ENCODE peak calls at places on chromosomes 3 and 15, in five cellular contexts. One of them, this sample, is unnamed.

GRCh38 chr3:171602072-171602471 is 141.9 kb upstream of the TNIK start:
- DNase-seq in mesenchymal stem cell: no peak
- DNase-seq in pancreas: no peak
- DNase-seq in HAP-1: no peak
- DNase-seq in cardiac muscle cell: no peak
- DNase-seq in this sample: no peak

GRCh38 chr3:87706176-87706575 is 352.6 kb downstream of the CGGBP1 start:
- DNase-seq in pancreas: no peak
- DNase-seq in cardiac muscle cell: no peak
- DNase-seq in mesenchymal stem cell: no peak
- DNase-seq in HAP-1: no peak
- DNase-seq in this sample: no peak

GRCh38 chr15:33293619-33294309 is 17.0 kb upstream of the RYR3 start:
- DNase-seq in mesenchymal stem cell: no peak
- DNase-seq in HAP-1: no peak
- DNase-seq in cardiac muscle cell: no peak
- DNase-seq in pancreas: no peak
- DNase-seq in this sample: no peak

GRCh38 chr3:126537730-126538281 is 13.9 kb downstream of the CHST13 start:
- DNase-seq in pancreas: no peak
- DNase-seq in HAP-1: no peak
- DNase-seq in mesenchymal stem cell: no peak
- DNase-seq in cardiac muscle cell: no peak
- DNase-seq in this sample: no peak

GRCh38 chr3:170469151-170470062 is 50.7 kb downstream of the CLDN11 start:
- DNase-seq in pancreas: no peak
- DNase-seq in mesenchymal stem cell: peak; percentile 37
- DNase-seq in HAP-1: no peak
- DNase-seq in cardiac muscle cell: peak; percentile 13
- DNase-seq in this sample: no peak

GRCh38 chr15:100180921-100181320 is 160.9 kb downstream of the ADAMTS17 start:
- DNase-seq in HAP-1: no peak
- DNase-seq in cardiac muscle cell: no peak
- DNase-seq in mesenchymal stem cell: no peak
- DNase-seq in pancreas: no peak
- DNase-seq in this sample: no peak

GRCh38 chr3:58082047-58082446 is 73.8 kb downstream of the FLNB start:
- DNase-seq in cardiac muscle cell: no peak
- DNase-seq in HAP-1: no peak
- DNase-seq in mesenchymal stem cell: peak; percentile 88
- DNase-seq in pancreas: no peak
- DNase-seq in this sample: no peak

GRCh38 chr15:72532991-72533601 is 59.0 kb downstream of the ARIH1 start:
- DNase-seq in mesenchymal stem cell: no peak
- DNase-seq in pancreas: no peak
- DNase-seq in cardiac muscle cell: no peak
- DNase-seq in HAP-1: peak; percentile 34
- DNase-seq in this sample: no peak

GRCh38 chr3:126891791-126892190 is 91.1 kb upstream of the PLXNA1 start:
- DNase-seq in HAP-1: no peak
- DNase-seq in cardiac muscle cell: no peak
- DNase-seq in mesenchymal stem cell: no peak
- DNase-seq in pancreas: no peak
- DNase-seq in this sample: no peak

GRCh38 chr15:89627256-89627970 is 27.9 kb downstream of the KIF7 start:
- DNase-seq in pancreas: no peak
- DNase-seq in cardiac muscle cell: no peak
- DNase-seq in HAP-1: no peak
- DNase-seq in mesenchymal stem cell: no peak
- DNase-seq in this sample: no peak

GRCh38 chr3:171239757-171240503 is 213.4 kb upstream of the SLC2A2 start:
- DNase-seq in pancreas: no peak
- DNase-seq in mesenchymal stem cell: no peak
- DNase-seq in HAP-1: peak; percentile 16
- DNase-seq in cardiac muscle cell: peak; percentile 9
- DNase-seq in this sample: no peak

GRCh38 chr3:31652296-31652695 is 119.6 kb downstream of the STT3B start:
- DNase-seq in HAP-1: no peak
- DNase-seq in pancreas: no peak
- DNase-seq in cardiac muscle cell: no peak
- DNase-seq in mesenchymal stem cell: no peak
- DNase-seq in this sample: no peak

GRCh38 chr15:52514482-52514881 is 14.2 kb downstream of the MYO5A start:
- DNase-seq in HAP-1: no peak
- DNase-seq in pancreas: no peak
- DNase-seq in mesenchymal stem cell: no peak
- DNase-seq in cardiac muscle cell: no peak
- DNase-seq in this sample: no peak

GRCh38 chr3:68033850-68034249 is 379.4 kb upstream of the SUCLG2 start:
- DNase-seq in cardiac muscle cell: no peak
- DNase-seq in mesenchymal stem cell: no peak
- DNase-seq in HAP-1: no peak
- DNase-seq in pancreas: no peak
- DNase-seq in this sample: no peak

GRCh38 chr15:101813803-101814534 is 2.0 kb downstream of the OR4F15 start:
- DNase-seq in HAP-1: no peak
- DNase-seq in cardiac muscle cell: no peak
- DNase-seq in mesenchymal stem cell: peak; percentile 84
- DNase-seq in pancreas: no peak
- DNase-seq in this sample: no peak

GRCh38 chr3:30426319-30426993 is 179.9 kb upstream of the TGFBR2 start:
- DNase-seq in HAP-1: no peak
- DNase-seq in pancreas: peak; percentile 17
- DNase-seq in mesenchymal stem cell: peak; percentile 31
- DNase-seq in cardiac muscle cell: peak; percentile 50
- DNase-seq in this sample: peak; percentile 63

GRCh38 chr15:45456212-45457106 is 66.1 kb downstream of the SLC30A4 start:
- DNase-seq in pancreas: peak; percentile 41
- DNase-seq in HAP-1: peak; percentile 37
- DNase-seq in mesenchymal stem cell: peak; percentile 99
- DNase-seq in cardiac muscle cell: no peak
- DNase-seq in this sample: no peak

GRCh38 chr15:77688270-77689058 is 55.8 kb upstream of the LINGO1 start:
- DNase-seq in cardiac muscle cell: no peak
- DNase-seq in HAP-1: no peak
- DNase-seq in pancreas: no peak
- DNase-seq in mesenchymal stem cell: no peak
- DNase-seq in this sample: no peak

DNA sequence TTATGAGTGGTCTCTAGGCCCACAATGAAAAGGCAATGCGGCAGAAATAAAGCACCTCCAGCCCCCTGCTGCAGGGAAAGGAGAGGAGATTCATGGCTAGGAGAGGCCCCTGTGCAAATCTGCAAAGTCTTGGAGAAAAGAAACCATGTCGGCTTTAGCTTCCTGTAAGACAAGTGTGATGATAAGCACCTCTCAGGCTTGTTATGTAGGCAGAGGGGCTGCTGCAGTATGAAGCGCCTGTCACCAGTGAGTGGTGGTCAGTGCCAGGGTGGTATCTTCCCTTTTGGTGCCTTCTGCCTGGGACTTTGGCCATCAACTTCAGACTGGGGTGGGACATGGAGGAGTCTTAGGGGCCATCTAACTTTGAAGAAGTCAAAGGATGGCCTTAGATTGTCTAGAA is 59.2 kb upstream of the ARHGEF3 start:
- DNase-seq in HAP-1: no peak
- DNase-seq in mesenchymal stem cell: no peak
- DNase-seq in pancreas: no peak
- DNase-seq in cardiac muscle cell: peak; percentile 9
- DNase-seq in this sample: no peak
- H3K4me3 ChIP-seq in HAP-1: no peak overlapping the region
- H3K4me3 ChIP-seq in mesenchymal stem cell: no peak overlapping the region
- H3K4me3 ChIP-seq in pancreas: no peak overlapping the region
- H3K4me3 ChIP-seq in cardiac muscle cell: no peak overlapping the region
- H3K4me3 ChIP-seq in this sample: no peak overlapping the region

DNA sequence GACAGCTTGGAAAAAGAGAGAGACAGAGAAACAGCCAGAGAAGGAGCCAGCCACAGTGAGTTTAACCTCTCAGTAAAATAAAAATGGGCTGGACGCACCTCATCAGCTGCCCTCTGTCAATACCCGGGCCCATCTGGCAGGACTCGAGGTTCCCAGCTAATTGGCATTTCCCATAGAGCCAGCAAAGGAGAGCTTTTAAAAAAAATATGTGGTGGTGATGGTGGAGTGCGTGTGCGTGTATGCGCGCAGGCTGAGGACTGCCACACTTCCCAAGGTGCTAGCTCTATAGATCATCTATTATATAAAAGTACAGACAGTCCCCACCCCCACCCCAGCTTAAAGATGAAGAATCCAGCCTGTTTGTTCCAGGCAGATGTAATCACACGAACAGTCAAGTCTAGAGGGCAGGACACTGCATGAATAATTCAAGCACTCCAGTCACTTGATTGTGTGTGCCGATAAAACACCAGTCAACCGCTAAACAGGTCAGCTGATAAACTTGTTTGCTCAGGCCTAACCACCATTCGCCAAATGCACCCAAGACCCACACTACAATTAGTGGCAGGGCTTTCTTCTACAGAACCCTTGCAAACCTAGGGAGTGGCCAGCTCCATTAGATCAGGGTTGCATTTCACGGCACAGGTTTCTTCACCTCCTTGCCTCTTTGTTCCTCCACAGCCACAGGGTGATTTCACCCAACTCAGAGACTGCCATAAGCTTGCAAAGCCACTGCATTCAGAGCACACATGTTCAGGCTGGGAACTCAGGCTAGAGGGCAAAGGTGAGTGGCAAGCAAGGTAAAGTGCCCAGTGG is 5.9 kb downstream of the TLE3 start:
- DNase-seq in HAP-1: peak; percentile 71
- DNase-seq in pancreas: no peak
- DNase-seq in mesenchymal stem cell: peak; percentile 65
- DNase-seq in cardiac muscle cell: no peak
- DNase-seq in this sample: no peak
- H3K4me1 ChIP-seq in HAP-1: peaks cover 46% of the 10 kb centered on the region
- H3K4me1 ChIP-seq in pancreas: peaks cover 29% of the 10 kb centered on the region
- H3K4me1 ChIP-seq in mesenchymal stem cell: peaks cover 14% of the 10 kb centered on the region
- H3K4me1 ChIP-seq in cardiac muscle cell: peaks cover 37% of the 10 kb centered on the region
- H3K4me1 ChIP-seq in this sample: peaks cover 65% of the 10 kb centered on the region

GRCh38 chr3:77096966-77097890 is 57.3 kb downstream of the ROBO2 start:
- DNase-seq in HAP-1: no peak
- DNase-seq in cardiac muscle cell: no peak
- DNase-seq in mesenchymal stem cell: no peak
- DNase-seq in pancreas: no peak
- DNase-seq in this sample: no peak

DNA sequence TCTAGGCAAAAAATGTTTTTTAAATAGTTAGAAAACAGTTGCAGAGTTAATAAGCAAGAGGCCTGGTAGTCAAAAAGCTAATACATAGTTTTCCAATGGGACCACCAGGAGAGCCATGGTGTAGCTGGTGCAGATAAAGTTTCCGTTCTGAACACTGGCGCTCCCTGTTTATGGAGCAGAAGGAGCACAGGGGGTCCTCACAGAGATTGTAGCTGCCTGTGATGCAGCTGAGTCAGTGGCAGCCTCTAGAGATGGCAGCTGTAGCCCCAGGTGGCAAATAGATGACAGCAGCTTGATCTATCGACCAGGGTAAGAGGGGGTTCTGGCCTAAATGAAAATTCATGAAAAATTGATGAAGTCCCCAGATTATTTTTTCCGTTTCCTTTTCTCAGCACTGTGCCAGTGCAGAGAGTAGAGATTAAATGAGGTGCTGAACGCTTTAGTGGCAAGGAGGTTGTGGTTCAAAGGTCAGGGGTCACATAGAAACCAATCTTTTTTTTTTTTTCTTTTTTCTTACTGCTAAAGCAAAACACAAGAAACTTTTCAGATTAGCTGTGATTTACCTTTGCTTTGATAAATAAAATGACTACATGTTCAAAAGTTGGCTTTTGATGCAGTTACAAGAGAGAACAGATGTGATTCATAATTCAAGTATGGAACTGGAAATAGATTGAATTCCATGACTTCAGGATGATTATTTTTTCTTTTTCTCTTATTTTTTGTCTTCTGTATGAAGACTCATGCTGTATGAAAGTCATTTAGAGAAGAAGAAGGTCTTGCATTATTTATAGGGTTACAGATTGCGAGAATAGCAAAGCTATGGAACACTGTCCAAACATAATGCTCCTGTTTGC is 63.2 kb downstream of the ROBO2 start:
- DNase-seq in pancreas: no peak
- DNase-seq in cardiac muscle cell: no peak
- DNase-seq in mesenchymal stem cell: no peak
- DNase-seq in HAP-1: no peak
- DNase-seq in this sample: no peak
- H3K36me3 ChIP-seq in pancreas: no peaks in the 10 kb centered on the region
- H3K36me3 ChIP-seq in cardiac muscle cell: no peaks in the 10 kb centered on the region
- H3K36me3 ChIP-seq in mesenchymal stem cell: no peaks in the 10 kb centered on the region
- H3K36me3 ChIP-seq in HAP-1: no peaks in the 10 kb centered on the region
- H3K36me3 ChIP-seq in this sample: no peaks in the 10 kb centered on the region

GRCh38 chr3:197373096-197373495 is 74.7 kb upstream of the DLG1 start:
- DNase-seq in HAP-1: no peak
- DNase-seq in mesenchymal stem cell: no peak
- DNase-seq in pancreas: no peak
- DNase-seq in cardiac muscle cell: no peak
- DNase-seq in this sample: no peak

GRCh38 chr3:197368821-197369220 is 70.4 kb upstream of the DLG1 start:
- DNase-seq in HAP-1: no peak
- DNase-seq in mesenchymal stem cell: no peak
- DNase-seq in cardiac muscle cell: no peak
- DNase-seq in pancreas: no peak
- DNase-seq in this sample: no peak

GRCh38 chr3:197369545-197369944 is 71.1 kb upstream of the DLG1 start:
- DNase-seq in cardiac muscle cell: no peak
- DNase-seq in pancreas: no peak
- DNase-seq in mesenchymal stem cell: no peak
- DNase-seq in HAP-1: no peak
- DNase-seq in this sample: no peak

GRCh38 chr3:197372076-197372661 is 73.8 kb upstream of the DLG1 start:
- DNase-seq in HAP-1: no peak
- DNase-seq in cardiac muscle cell: no peak
- DNase-seq in pancreas: no peak
- DNase-seq in mesenchymal stem cell: peak; percentile 76
- DNase-seq in this sample: no peak

DNA sequence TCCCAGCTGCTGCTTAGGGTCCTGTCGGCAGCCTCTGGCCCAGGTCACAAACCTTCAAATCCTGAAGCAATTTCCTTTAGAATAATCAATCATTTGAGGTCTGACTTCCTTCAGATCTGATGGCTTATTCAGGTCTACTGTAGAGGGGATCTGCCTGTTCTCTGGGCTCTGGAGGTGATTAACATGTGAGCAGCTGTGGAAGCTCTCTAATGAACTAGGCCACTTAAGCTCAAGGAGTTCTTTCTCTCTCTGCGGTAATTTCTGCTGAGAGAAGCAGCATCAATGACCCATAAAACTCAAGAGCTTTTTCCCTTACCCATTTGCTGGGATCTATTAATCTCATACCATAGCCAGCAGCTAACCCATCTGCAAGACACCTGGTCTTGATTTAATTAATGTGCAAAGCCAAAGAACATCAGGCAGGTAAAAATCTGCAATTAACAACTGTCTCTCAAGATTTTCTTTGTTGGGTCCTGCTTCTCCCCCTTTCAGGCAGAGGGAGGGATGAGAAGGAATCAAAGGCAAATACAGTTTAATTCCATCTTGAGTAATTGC is 73.2 kb upstream of the DLG1 start:
- DNase-seq in pancreas: no peak
- DNase-seq in cardiac muscle cell: peak; percentile 23
- DNase-seq in mesenchymal stem cell: peak; percentile 71
- DNase-seq in HAP-1: no peak
- DNase-seq in this sample: no peak
- H3K4me3 ChIP-seq in pancreas: no peak overlapping the region
- H3K4me3 ChIP-seq in cardiac muscle cell: no peak overlapping the region
- H3K4me3 ChIP-seq in mesenchymal stem cell: no peak overlapping the region
- H3K4me3 ChIP-seq in HAP-1: no peak overlapping the region
- H3K4me3 ChIP-seq in this sample: no peak overlapping the region

This sample was measured in psoas muscle.